ENCODE peak calls at places on chromosomes 7 and 10, in ten cellular contexts. I, X, K, Y, C, T, W, S, L and Z are unnamed samples.

GRCh38 chr10:51629969-51630617 is 69.3 kb downstream of the CSTF2T start:
- DNase-seq in L (no peak), T (no peak), C (no peak), K (no peak), W (peak; percentile 22), Y (no peak), S (no peak), X (no peak), I (no peak), Z (no peak)

GRCh38 chr7:148395292-148395691 is 195.3 kb upstream of the C7orf33 start:
- DNase-seq in C (no peak), L (no peak), X (no peak), Y (peak; percentile 28), I (no peak), S (no peak), T (no peak), W (no peak), K (no peak), Z (no peak)

GRCh38 chr7:74029094-74029785 is 1.3 kb downstream of the ELN start:
- DNase-seq in T (peak; percentile 66), Y (no peak), K (no peak), I (no peak), C (no peak), S (no peak), L (no peak), X (no peak), W (no peak), Z (peak; percentile 85)

GRCh38 chr10:87552248-87552914 is 47.7 kb downstream of the MINPP1 start:
- DNase-seq in L (peak; percentile 29), X (no peak), C (no peak), T (no peak), S (no peak), K (peak; percentile 16), Y (no peak), I (no peak), W (no peak), Z (no peak)

GRCh38 chr10:44517635-44518034 is 132.7 kb upstream of the CXCL12 start:
- DNase-seq in K (no peak), C (no peak), S (peak; percentile 75), Y (no peak), L (no peak), X (no peak), I (peak; percentile 17), W (no peak), T (no peak), Z (no peak)

GRCh38 chr10:29920408-29921070 is 138.8 kb downstream of the JCAD start:
- DNase-seq in T (no peak), S (no peak), W (no peak), X (no peak), K (peak; percentile 26), Y (no peak), L (no peak), I (no peak), C (no peak), Z (no peak)

GRCh38 chr10:3098689-3099088 is 31.3 kb downstream of the PFKP start:
- DNase-seq in X (no peak), C (no peak), I (no peak), W (peak; percentile 19), S (no peak), T (peak; percentile 15), Y (no peak), L (no peak), K (no peak), Z (no peak)

GRCh38 chr10:62059424-62059913 is 158.0 kb downstream of the ARID5B start:
- DNase-seq in I (no peak), Y (no peak), C (no peak), K (no peak), S (no peak), L (no peak), X (no peak), W (no peak), T (no peak), Z (no peak)

GRCh38 chr7:117178600-117178999 is 144.3 kb downstream of the WNT2 start:
- DNase-seq in W (no peak), I (no peak), C (no peak), K (no peak), X (no peak), L (no peak), T (no peak), S (no peak), Y (no peak), Z (no peak)

DNA sequence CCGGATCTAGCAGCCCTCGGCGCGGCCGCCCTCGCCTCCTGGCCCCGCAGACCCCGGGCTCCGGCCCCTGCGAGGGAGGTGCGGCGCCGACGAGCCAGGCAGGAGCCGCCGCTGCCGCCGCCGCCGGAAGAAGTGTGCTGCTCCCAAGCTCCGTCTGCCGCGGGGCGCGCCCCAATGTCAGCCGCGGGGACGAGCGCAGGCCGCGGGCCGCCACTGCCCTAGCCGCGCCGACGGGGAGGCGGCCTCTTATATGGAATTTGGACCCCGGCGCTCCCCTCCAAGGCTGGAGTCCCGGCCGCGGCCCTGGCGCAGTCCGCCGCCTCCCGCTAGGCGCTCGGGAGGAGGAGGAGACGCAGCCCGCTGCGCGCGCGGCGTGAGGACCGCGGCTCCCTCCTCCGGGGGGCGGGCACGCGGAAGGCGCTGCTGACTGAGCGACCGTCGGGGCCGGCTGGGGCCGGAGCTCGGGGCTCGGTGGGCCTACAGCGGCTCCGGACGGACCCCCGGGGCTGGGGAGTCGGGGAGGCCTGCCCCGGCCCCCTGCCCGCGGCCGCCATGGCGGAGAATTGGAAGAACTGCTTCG is at the start of gene TRIM8:
- DNase-seq in X (no peak), W (peak; percentile 55), K (peak; percentile 52), S (peak; percentile 86), T (peak; percentile 90), Y (peak; percentile 62), L (no peak), C (peak; percentile 69), I (peak; percentile 75), Z (peak; percentile 67)
- H3K27ac ChIP-seq in X (peak within 1 kb of the TSS; percentile 98), W (peak within 1 kb of the TSS; percentile 99), K (peak within 1 kb of the TSS; percentile 85), S (peak within 1 kb of the TSS; percentile 98), T (peak within 1 kb of the TSS; percentile 99), Y (peak within 1 kb of the TSS; percentile 96), L (peak within 1 kb of the TSS; percentile 93), C (peak within 1 kb of the TSS; percentile 96), I (peak within 1 kb of the TSS; percentile 94), Z (peak within 1 kb of the TSS; percentile 79)

DNA sequence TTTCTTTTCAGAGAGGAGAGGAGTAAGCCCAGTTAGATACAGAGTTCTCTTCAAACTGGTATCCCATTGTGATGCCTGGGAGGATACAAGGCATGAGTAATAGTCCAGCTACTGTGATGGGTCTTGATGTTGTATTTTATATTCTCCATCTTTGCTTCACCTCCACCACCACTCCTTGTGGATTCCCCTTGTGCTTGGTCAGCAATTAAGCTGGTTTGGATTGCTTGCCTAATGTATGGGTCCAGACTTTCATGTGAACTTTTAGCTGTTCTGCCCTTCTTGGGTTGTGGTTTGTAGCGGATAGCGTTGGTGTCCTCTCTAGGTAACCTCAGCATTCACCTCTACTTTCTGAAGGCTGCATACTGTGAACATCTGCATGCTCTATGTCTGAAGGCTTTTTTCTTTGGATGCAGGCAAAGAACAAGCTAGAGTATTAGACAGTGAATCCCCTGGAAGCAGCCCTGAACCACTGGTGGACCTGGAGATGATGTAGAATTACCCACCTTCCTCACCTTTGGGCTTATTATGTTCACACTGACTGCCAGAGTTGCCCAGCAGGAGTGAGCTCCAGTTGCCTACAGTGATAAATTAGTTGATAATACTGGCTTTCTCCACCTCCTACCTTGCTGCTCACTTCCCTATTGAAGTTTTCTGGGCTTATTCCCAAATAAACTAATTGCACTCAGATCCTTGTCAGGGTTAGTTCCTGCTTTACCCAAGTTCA is 126.5 kb upstream of the MTPN start:
- DNase-seq in Y (no peak), X (no peak), C (no peak), L (no peak), S (no peak), K (no peak), T (no peak), W (no peak), I (no peak), Z (no peak)
- H3K27ac ChIP-seq in Y (no peak overlapping the region), X (no peak overlapping the region), C (no peak overlapping the region), L (no peak overlapping the region), S (no peak overlapping the region), K (no peak overlapping the region), T (no peak overlapping the region), W (no peak overlapping the region), I (no peak overlapping the region), Z (no peak overlapping the region)

DNA sequence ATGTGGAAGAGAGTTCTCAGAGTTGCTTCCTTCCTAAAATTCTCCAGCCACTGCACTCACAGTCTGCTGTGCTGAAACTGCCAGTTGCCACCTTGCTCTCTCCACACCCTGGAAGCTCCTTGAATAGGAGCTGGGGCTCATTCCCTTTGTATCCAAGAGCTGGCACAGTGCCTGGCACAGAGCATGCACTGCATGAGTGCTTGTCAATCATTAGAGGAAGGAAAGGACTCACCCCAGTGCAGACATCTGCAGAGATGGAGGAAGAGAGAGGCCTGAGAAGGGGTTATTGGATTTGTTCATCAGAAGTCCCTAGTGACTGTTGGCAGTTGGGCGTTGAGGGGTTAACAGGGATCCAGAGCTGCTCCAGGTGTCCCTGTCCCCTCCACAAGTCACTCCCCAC is 41.7 kb upstream of the DUSP5 start:
- DNase-seq in X (no peak), L (no peak), I (no peak), W (no peak), S (no peak), K (peak; percentile 12), T (no peak), C (peak; percentile 32), Y (no peak), Z (peak; percentile 86)
- H3K27ac ChIP-seq in X (no peak overlapping the region), L (no peak overlapping the region), I (no peak overlapping the region), W (no peak overlapping the region), S (no peak overlapping the region), K (no peak overlapping the region), T (no peak overlapping the region), C (no peak overlapping the region), Y (no peak overlapping the region), Z (no peak overlapping the region)

GRCh38 chr10:14557573-14557972 is 217.1 kb downstream of the FAM107B start:
- DNase-seq in S (no peak), X (no peak), I (no peak), W (no peak), K (no peak), C (no peak), Y (no peak), L (no peak), T (no peak), Z (no peak)

GRCh38 chr10:14554843-14555205 is 219.9 kb downstream of the FAM107B start:
- DNase-seq in X (no peak), L (no peak), I (no peak), K (peak; percentile 69), C (no peak), T (no peak), S (no peak), Y (no peak), W (no peak), Z (no peak)

GRCh38 chr10:14556285-14556956 is 218.3 kb downstream of the FAM107B start:
- DNase-seq in X (no peak), K (no peak), T (no peak), L (no peak), S (peak; percentile 79), I (peak; percentile 65), Y (peak; percentile 52), C (peak; percentile 56), W (no peak), Z (no peak)

GRCh38 chr10:14554091-14554842 is 220.4 kb downstream of the FAM107B start:
- DNase-seq in X (no peak), W (no peak), L (no peak), Y (no peak), C (peak; percentile 41), T (no peak), I (no peak), K (peak; percentile 49), S (peak; percentile 61), Z (no peak)

DNA sequence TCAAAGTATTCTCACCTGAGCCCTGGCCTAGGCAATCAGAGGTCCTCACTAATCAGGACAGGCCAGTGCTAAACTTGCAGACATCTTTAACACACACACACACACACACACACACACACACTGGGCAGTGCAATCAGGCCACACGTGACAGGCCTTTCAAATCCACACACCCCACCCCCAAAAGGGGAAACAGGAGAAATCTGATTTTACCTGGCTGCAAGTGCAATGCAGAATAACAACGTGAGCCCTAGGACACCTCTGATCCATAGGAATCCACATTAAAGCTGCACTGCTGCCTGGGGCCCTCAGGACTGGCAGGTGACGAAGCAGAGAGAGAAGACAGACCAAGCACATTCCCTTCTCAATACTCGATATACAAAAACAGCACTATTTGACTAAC is 218.9 kb downstream of the FAM107B start:
- DNase-seq in C (no peak), W (no peak), L (no peak), Y (peak; percentile 42), I (peak; percentile 18), K (no peak), S (peak; percentile 68), T (no peak), X (no peak), Z (no peak)
- H3K27ac ChIP-seq in C (peak overlapping the region; percentile 69), W (no peak overlapping the region), L (no peak overlapping the region), Y (peak overlapping the region; percentile 75), I (no peak overlapping the region), K (no peak overlapping the region), S (peak overlapping the region; percentile 60), T (peak overlapping the region; percentile 22), X (peak overlapping the region; percentile 69), Z (no peak overlapping the region)